ENCODE peak calls at places on chromosomes 6 and 20, in six cellular contexts. C is GM12891, Z is GM12878, Q is K562, H is H1, J is HepG2. X is an unnamed sample.

GRCh38 chr20:36460648-36461599 is 80.4 kb upstream of the MYL9 start:
- DNase-seq in C (peak), Q (peak), H (peak), Z (peak), J (peak), X (peak)

GRCh38 chr6:2158596-2159271 is 86.7 kb downstream of the GMDS start:
- DNase-seq in Z (no peak), C (no peak), H (peak), J (no peak), Q (peak), X (no peak)

GRCh38 chr6:166598441-166599138 is 12.1 kb upstream of the RAMACL start:
- DNase-seq in C (no peak), Z (no peak), Q (no peak), J (no peak), H (no peak), X (no peak)

GRCh38 chr6:28643017-28643740 is 117.5 kb downstream of the GPX5 start:
- DNase-seq in Q (peak), J (peak), Z (peak), H (peak), C (no peak), X (no peak)

GRCh38 chr6:75409928-75410327 is 83.7 kb downstream of the FILIP1 start:
- DNase-seq in Z (no peak), Q (no peak), H (no peak), J (no peak), C (no peak), X (no peak)

GRCh38 chr20:54103067-54103761 is 32.8 kb upstream of the BCAS1 start:
- DNase-seq in J (peak), H (peak), Q (peak), C (peak), Z (no peak), X (peak)

GRCh38 chr6:108348655-108349349 is 53.9 kb downstream of the AFG1L start:
- DNase-seq in H (no peak), Q (no peak), J (no peak), Z (peak), C (peak), X (peak)

GRCh38 chr6:143805832-143806281 is 37.3 kb upstream of the LTV1 start:
- DNase-seq in H (no peak), J (no peak), Z (no peak), C (no peak), Q (no peak), X (no peak)

GRCh38 chr20:63461364-63461763 is 11.1 kb downstream of the KCNQ2 start:
- DNase-seq in J (no peak), H (no peak), Z (no peak), Q (peak), C (peak), X (no peak)

GRCh38 chr6:129500958-129501381 is 209.0 kb downstream of the ARHGAP18 start:
- DNase-seq in C (no peak), Q (peak), J (peak), H (no peak), Z (no peak), X (no peak)

GRCh38 chr6:74551896-74552295 is 654.0 kb downstream of the COL12A1 start:
- DNase-seq in Z (no peak), J (no peak), C (no peak), Q (no peak), H (no peak), X (no peak)

GRCh38 chr6:20952605-20953004 is 418.3 kb downstream of the CDKAL1 start:
- DNase-seq in J (peak), C (no peak), Q (no peak), Z (no peak), H (no peak), X (no peak)

GRCh38 chr6:111441678-111442243 is 41.3 kb downstream of the REV3L start:
- DNase-seq in H (no peak), Q (no peak), J (no peak), C (no peak), Z (no peak), X (no peak)

GRCh38 chr20:12414446-12415274 is 497.0 kb downstream of the BTBD3 start:
- DNase-seq in H (no peak), C (no peak), J (no peak), Q (no peak), Z (no peak), X (no peak)

GRCh38 chr6:31139599-31139998 is 733 bp upstream of the PSORS1C2 start:
- DNase-seq in J (no peak), Z (no peak), H (no peak), Q (no peak), C (no peak), X (no peak)

GRCh38 chr6:57423468-57423867 is 106.0 kb downstream of the PRIM2 start:
- DNase-seq in H (peak), J (no peak), Q (no peak), C (no peak), Z (no peak), X (no peak)

GRCh38 chr6:170005680-170006470 is 254.5 kb downstream of the ERMARD start:
- DNase-seq in H (no peak), J (no peak), Z (no peak), C (no peak), Q (no peak), X (no peak)

GRCh38 chr20:15045246-15045645 is 707.8 kb upstream of the FLRT3 start:
- DNase-seq in Q (no peak), H (no peak), Z (no peak), C (no peak), J (no peak), X (no peak)

GRCh38 chr6:138465007-138465645 is 34.2 kb downstream of the NHSL1 start:
- DNase-seq in Q (no peak), C (no peak), H (no peak), Z (no peak), J (peak), X (no peak)

GRCh38 chr6:33173228-33174180 is 18.8 kb downstream of the COL11A2 start:
- DNase-seq in H (no peak), Q (no peak), C (no peak), J (no peak), Z (no peak), X (no peak)

GRCh38 chr6:114418304-114418972 is 75.6 kb upstream of the HS3ST5 start:
- DNase-seq in J (no peak), Q (no peak), C (no peak), Z (no peak), H (no peak), X (no peak)

GRCh38 chr20:36447101-36447500 is 94.2 kb upstream of the MYL9 start:
- DNase-seq in Z (no peak), C (no peak), J (no peak), H (no peak), Q (no peak), X (no peak)

GRCh38 chr6:167815296-167815980 is 11.3 kb upstream of the AFDN start:
- DNase-seq in Q (peak), H (no peak), J (no peak), C (no peak), Z (no peak), X (no peak)

GRCh38 chr6:16058188-16058780 is 70.6 kb upstream of the MYLIP start:
- DNase-seq in H (no peak), Q (no peak), J (no peak), Z (no peak), C (no peak), X (no peak)

GRCh38 chr6:101700655-101701054 is 307.1 kb downstream of the GRIK2 start:
- DNase-seq in Z (no peak), J (no peak), C (no peak), Q (no peak), H (no peak), X (no peak)

GRCh38 chr6:33273924-33274902 is 2.3 kb downstream of the RPS18 start:
- DNase-seq in J (no peak), C (no peak), Q (no peak), Z (no peak), H (no peak), X (no peak)

GRCh38 chr6:166760288-166760687 is 133.2 kb upstream of the RPS6KA2 start:
- DNase-seq in H (no peak), J (no peak), Z (no peak), C (no peak), Q (no peak), X (no peak)

GRCh38 chr6:125198285-125199009 is 44.9 kb downstream of the TPD52L1 start:
- DNase-seq in H (no peak), Q (no peak), C (no peak), J (no peak), Z (no peak), X (no peak)

GRCh38 chr20:48706710-48707339 is 121.0 kb downstream of the PREX1 start:
- DNase-seq in Z (no peak), Q (no peak), H (no peak), J (no peak), C (no peak), X (no peak)

GRCh38 chr20:41173161-41173721 is 35.9 kb downstream of the PLCG1 start:
- DNase-seq in C (peak), Z (no peak), J (peak), Q (peak), H (peak), X (peak)

GRCh38 chr20:58618694-58619540 is 32.2 kb upstream of the STX16 start:
- DNase-seq in Z (no peak), C (no peak), Q (no peak), J (no peak), H (no peak), X (no peak)

GRCh38 chr20:64253000-64253383 is 2.6 kb upstream of the PCMTD2 start:
- DNase-seq in H (no peak), C (no peak), Z (no peak), J (no peak), Q (no peak), X (no peak)

GRCh38 chr6:21915707-21916399 is 322.3 kb downstream of the SOX4 start:
- DNase-seq in C (no peak), J (no peak), H (no peak), Z (no peak), Q (no peak), X (no peak)

GRCh38 chr6:39005774-39006173 is 42.8 kb upstream of the GLP1R start:
- DNase-seq in Z (no peak), Q (no peak), H (no peak), J (no peak), C (no peak), X (no peak)

GRCh38 chr6:36053878-36054277 is 26.3 kb downstream of the MAPK14 start:
- DNase-seq in C (no peak), Z (no peak), Q (no peak), J (no peak), H (no peak), X (no peak)

GRCh38 chr20:44646023-44646640 is 5.4 kb downstream of the ADA start:
- DNase-seq in C (no peak), J (no peak), Q (peak), Z (peak), H (no peak), X (no peak)

GRCh38 chr6:131995924-131996323 is 44.8 kb upstream of the CCN2 start:
- DNase-seq in J (no peak), Q (no peak), C (no peak), Z (no peak), H (no peak), X (no peak)

GRCh38 chr6:134517863-134518262 is 200.0 kb upstream of the SGK1 start:
- DNase-seq in H (no peak), Z (no peak), J (no peak), C (no peak), Q (no peak), X (no peak)

GRCh38 chr6:123641497-123641896 is 4.7 kb upstream of the TRDN start:
- DNase-seq in Z (no peak), J (no peak), Q (no peak), C (no peak), H (no peak), X (no peak)
- TF ChIP-seq POLR2A in Z (no peak), J (no peak), Q (no peak), C (no peak), H (no peak), X (no peak)

GRCh38 chr20:10513091-10513490 is 78.0 kb downstream of the SLX4IP start:
- DNase-seq in J (no peak), Q (peak), H (no peak), Z (no peak), C (no peak), X (no peak)

GRCh38 chr20:10511166-10511506 is 76.0 kb downstream of the SLX4IP start:
- DNase-seq in H (no peak), Z (no peak), Q (no peak), J (no peak), C (no peak), X (no peak)

GRCh38 chr20:10509411-10509810 is 74.3 kb downstream of the SLX4IP start:
- DNase-seq in Z (no peak), H (no peak), Q (no peak), C (no peak), J (no peak), X (no peak)

GRCh38 chr20:10510216-10510615 is 75.1 kb downstream of the SLX4IP start:
- DNase-seq in C (no peak), Z (no peak), H (no peak), J (no peak), Q (no peak), X (no peak)

DNA sequence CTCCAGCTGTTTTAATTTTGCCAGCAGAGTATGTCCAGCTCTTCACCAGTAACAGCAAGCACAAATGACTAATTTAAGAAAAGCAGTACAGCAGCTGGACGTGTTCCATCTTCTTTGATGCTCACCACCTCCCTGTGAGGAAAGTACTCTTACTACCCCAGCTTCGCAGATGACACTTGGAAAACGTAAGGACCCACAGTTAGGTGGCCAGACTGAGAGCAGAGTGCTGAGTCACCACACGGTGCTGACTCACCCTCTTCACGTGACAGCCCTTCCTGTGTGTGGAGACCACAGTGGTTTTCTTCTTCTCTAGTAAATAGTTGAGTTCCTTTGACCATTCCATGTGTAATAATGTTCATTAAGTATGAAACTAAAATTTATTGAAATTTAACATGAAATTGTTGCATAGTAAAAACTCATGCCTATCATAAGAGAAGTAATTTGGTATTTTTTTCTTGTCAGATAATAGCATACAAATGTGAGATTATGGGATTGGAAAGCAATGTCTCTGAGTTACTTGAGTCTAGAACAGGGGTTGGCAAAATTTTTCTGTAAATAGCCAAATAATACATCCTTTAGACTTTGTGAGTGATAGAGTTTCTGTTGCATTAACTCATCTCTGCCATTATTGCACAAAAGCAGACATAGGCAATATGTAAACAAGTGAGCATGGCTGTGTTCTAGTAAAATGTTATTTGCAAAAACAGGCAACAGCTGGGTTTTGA is 76.6 kb downstream of the SLX4IP start:
- DNase-seq in H (no peak), Z (peak), J (peak), Q (peak), C (peak), X (peak)
- TF ChIP-seq POLR2AphosphoS5 in H (no peak), Z (peak), J (no peak), Q (no peak), C (peak), X (no peak)

GRCh38 chr6:147035891-147036290 is 168.3 kb upstream of the STXBP5 start:
- DNase-seq in J (no peak), C (no peak), H (no peak), Q (no peak), Z (no peak), X (no peak)

GRCh38 chr6:147029923-147030322 is 174.3 kb upstream of the STXBP5 start:
- DNase-seq in Z (no peak), Q (no peak), J (no peak), H (no peak), C (no peak), X (no peak)

GRCh38 chr6:147037881-147038280 is 166.3 kb upstream of the STXBP5 start:
- DNase-seq in H (no peak), Z (no peak), C (no peak), Q (no peak), J (no peak), X (no peak)

DNA sequence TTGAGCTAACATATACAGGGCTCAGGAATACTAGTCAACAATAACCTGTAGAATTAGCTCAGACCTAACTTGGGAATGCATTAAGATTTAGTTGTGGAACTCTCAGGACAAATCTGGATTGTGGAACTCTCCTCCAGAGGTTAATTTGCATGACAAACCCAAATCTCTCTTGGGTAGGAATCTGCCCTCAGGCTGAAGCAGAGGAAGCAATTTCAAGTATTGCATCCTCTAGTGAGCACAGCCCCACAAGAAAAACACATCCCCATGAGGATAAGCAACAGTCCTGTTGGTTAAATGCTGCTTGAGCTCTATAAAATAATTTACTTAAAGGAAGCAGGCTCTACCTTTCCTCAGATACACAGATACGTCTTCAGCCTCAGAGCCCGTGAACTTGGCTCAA is 170.9 kb upstream of the STXBP5 start:
- DNase-seq in Q (no peak), C (no peak), J (no peak), Z (no peak), H (peak), X (no peak)
- TF ChIP-seq TAF1 in Q (no peak), C (no peak), J (no peak), Z (no peak), H (no peak), X (no peak)

GRCh38 chr6:160137989-160138835 is 16.6 kb downstream of the SLC22A1 start:
- DNase-seq in Q (peak), J (peak), C (peak), Z (peak), H (no peak), X (no peak)
- TF ChIP-seq POLR2A in Q (no peak), J (no peak), C (no peak), Z (no peak), H (no peak), X (no peak)

DNA sequence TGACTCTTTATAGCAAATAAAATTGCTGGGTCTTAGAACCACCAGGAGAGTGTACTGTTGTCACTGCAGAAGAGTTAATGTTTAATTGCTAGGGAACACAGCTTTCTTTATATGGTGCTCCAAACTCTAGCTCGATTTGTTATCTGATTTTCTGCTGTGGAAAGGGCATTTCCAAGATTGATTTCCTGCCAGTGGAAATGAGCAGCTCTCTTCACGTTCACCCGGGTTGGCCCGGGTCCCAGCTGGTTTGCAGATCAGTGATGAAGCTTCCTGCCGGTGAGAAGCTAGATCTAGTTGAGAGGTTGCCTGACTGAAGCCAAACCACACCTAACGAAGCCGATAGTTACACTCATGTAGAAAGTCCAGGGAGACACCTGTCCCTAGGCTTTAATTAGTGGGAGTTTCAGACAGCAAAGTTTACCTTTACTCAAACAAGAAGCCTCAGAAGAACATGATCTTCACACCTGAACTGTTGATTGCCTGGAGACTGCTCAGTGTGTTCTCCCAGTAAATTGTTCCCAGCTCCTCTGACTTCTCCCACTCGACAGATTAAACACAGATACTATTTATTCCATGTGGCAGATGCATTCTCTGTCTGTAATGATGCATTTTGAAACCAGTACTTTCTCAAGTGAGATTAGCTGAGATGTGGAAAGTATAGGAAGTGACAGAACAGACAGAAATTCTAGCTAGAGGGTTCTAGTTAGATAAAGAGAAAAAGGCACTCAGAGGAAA is 27.8 kb downstream of the PAQR8 start:
- DNase-seq in H (no peak), C (no peak), Z (peak), Q (peak), J (peak), X (peak)
- TF ChIP-seq POLR2AphosphoS5 in H (no peak), C (no peak), Z (no peak), Q (no peak), J (peak), X (no peak)

DNA sequence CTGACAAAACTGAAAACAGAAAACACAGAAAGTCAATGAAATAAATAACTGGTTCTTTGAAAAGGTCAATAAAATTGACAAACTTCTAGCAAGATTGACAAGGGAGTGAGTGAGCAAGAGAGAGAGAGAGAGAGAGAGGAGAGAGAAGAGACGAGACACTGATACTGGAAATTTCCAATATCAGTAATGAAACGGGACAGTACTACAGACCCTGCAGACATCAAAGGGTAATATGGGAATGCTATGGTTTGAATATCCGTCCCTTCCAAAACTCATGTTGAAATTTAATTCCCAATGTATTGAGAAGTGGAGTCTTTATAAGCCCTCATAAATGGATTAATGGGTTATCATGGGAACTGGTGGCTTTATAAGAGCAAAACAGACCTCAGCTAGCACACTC is 3.8 kb downstream of the TTI1 start:
- DNase-seq in H (no peak), J (no peak), Q (no peak), Z (no peak), C (no peak), X (no peak)
- TF ChIP-seq TAF1 in H (no peak), J (no peak), Q (no peak), Z (no peak), C (no peak), X (no peak)

GRCh38 chr20:32761831-32762753 is at the start of gene DNMT3B:
- DNase-seq in H (peak), Z (no peak), Q (peak), C (peak), J (peak), X (peak)
- TF ChIP-seq POLR2A in H (peak), Z (peak), Q (peak), C (no peak), J (peak), X (no peak)

DNA sequence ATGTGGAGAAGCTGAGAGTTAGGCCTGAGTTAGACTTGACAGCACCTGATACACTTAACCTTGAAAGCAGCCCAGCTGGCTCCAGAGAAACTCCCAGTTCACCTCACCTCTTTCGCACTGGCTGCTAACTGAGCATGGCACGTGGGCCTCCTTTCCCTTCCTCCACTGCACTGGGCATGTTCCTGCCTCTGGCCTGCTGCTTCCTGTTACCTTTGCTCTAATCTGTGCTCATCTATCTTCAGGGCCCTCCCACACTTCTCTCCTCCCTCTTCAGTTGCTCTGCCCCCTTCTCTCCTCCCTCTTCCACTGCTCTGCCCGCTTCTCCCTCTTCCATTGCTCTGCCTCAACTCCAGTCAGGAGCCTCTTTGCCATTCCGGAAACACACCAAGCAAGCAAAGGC is 13.7 kb upstream of the UBE2V1 start:
- DNase-seq in H (no peak), Q (no peak), C (no peak), J (no peak), Z (no peak), X (no peak)
- TF ChIP-seq POLR2AphosphoS5 in H (no peak), Q (no peak), C (no peak), J (no peak), Z (no peak), X (no peak)

X was measured in GM12892.